ENCODE peak calls at places on chromosomes 13 and 19, in four cellular contexts. U is neural progenitor cell, F is hepatocyte, V is HCT116. J is an unnamed sample. For H3K4me1, the result is how much of the 10 kb centered on the place peaks cover.

GRCh38 chr13:51148952-51149573 is 38.0 kb upstream of the C13orf42 start:
- DNase-seq in F (peak), U (peak), V (peak), J (peak)

GRCh38 chr19:17001603-17002183 is 24.9 kb downstream of the CPAMD8 start:
- DNase-seq in U (no peak), F (no peak), V (no peak), J (no peak)

GRCh38 chr19:33906578-33907335 is 110.1 kb downstream of the KCTD15 start:
- DNase-seq in U (peak), F (peak), V (no peak), J (no peak)

GRCh38 chr13:111359237-111359915 is 38.9 kb downstream of the TEX29 start:
- DNase-seq in F (no peak), V (no peak), U (peak), J (no peak)

GRCh38 chr13:88086577-88086976 is 415.4 kb downstream of the SLITRK5 start:
- DNase-seq in F (no peak), U (no peak), V (no peak), J (peak)

GRCh38 chr13:43469791-43470190 is 317.0 kb downstream of the ENOX1 start:
- DNase-seq in F (no peak), U (no peak), V (no peak), J (no peak)

GRCh38 chr19:5078179-5078578 is 109.3 kb downstream of the KDM4B start:
- DNase-seq in U (no peak), V (no peak), F (no peak), J (no peak)

GRCh38 chr19:39131255-39131755 is 5.7 kb downstream of the PAK4 start:
- DNase-seq in F (no peak), V (no peak), U (no peak), J (no peak)

GRCh38 chr13:25963681-25964080 is 88.1 kb downstream of the SHISA2 start:
- DNase-seq in F (no peak), V (no peak), U (no peak), J (peak)

GRCh38 chr19:33469171-33470039 is 52.2 kb downstream of the PEPD start:
- DNase-seq in U (no peak), V (no peak), F (no peak), J (no peak)

GRCh38 chr19:6412111-6412999 is 12.3 kb downstream of the KHSRP start:
- DNase-seq in F (peak), V (peak), U (peak), J (peak)

GRCh38 chr13:88384542-88384941 is 713.4 kb downstream of the SLITRK5 start:
- DNase-seq in U (no peak), F (no peak), V (no peak), J (no peak)

GRCh38 chr19:28633223-28634030 is 579.5 kb downstream of the UQCRFS1 start:
- DNase-seq in F (peak), U (peak), V (no peak), J (peak)

GRCh38 chr19:51440846-51441409 is 17.3 kb downstream of the SIGLEC8 start:
- DNase-seq in U (no peak), F (no peak), V (no peak), J (peak)

GRCh38 chr19:31306006-31306753 is 43.1 kb downstream of the TSHZ3 start:
- DNase-seq in U (no peak), V (no peak), F (no peak), J (no peak)

GRCh38 chr13:71864981-71865857 is 1.8 kb downstream of the DACH1 start:
- DNase-seq in F (peak), V (no peak), U (peak), J (no peak)

GRCh38 chr13:38520041-38520440 is 166.8 kb upstream of the FREM2 start:
- DNase-seq in U (no peak), F (no peak), V (no peak), J (no peak)

GRCh38 chr13:44989941-44990340 is 603 bp downstream of the GPALPP1 start:
- DNase-seq in V (no peak), U (no peak), F (peak), J (no peak)

GRCh38 chr13:87656311-87656710 is 14.9 kb upstream of the SLITRK5 start:
- DNase-seq in F (no peak), V (no peak), U (peak), J (peak)

GRCh38 chr13:39415403-39415802 is 187.6 kb downstream of the LHFPL6 start:
- DNase-seq in V (peak), F (no peak), U (peak), J (peak)

GRCh38 chr13:73331556-73331955 is 272.8 kb downstream of the KLF5 start:
- DNase-seq in U (no peak), V (no peak), F (no peak), J (no peak)

GRCh38 chr19:33638167-33639033 is 16.6 kb downstream of the CHST8 start:
- DNase-seq in F (no peak), U (no peak), V (no peak), J (no peak)

GRCh38 chr19:43471091-43471490 is 5.7 kb upstream of the LYPD3 start:
- DNase-seq in U (no peak), V (no peak), F (no peak), J (no peak)

GRCh38 chr13:25881946-25882574 is 169.8 kb downstream of the SHISA2 start:
- DNase-seq in F (peak), U (peak), V (no peak), J (no peak)

GRCh38 chr19:10513223-10513622 is 4.0 kb downstream of the S1PR5 start:
- DNase-seq in F (no peak), V (no peak), U (no peak), J (no peak)

GRCh38 chr19:17325881-17326594 is 8.6 kb downstream of the ANO8 start:
- DNase-seq in F (no peak), U (no peak), V (no peak), J (no peak)

GRCh38 chr19:49536921-49537462 is 9.2 kb downstream of the RCN3 start:
- DNase-seq in V (no peak), U (no peak), F (no peak), J (no peak)

GRCh38 chr19:33724723-33725060 is 72.0 kb upstream of the KCTD15 start:
- DNase-seq in U (no peak), F (no peak), V (no peak), J (no peak)

GRCh38 chr13:97194473-97194872 is 27.7 kb upstream of the MBNL2 start:
- DNase-seq in U (no peak), V (peak), F (no peak), J (peak)

GRCh38 chr13:39417643-39418042 is 185.3 kb downstream of the LHFPL6 start:
- DNase-seq in V (no peak), U (peak), F (peak), J (peak)

GRCh38 chr19:50204811-50205675 is 1.6 kb downstream of the MYH14 start:
- DNase-seq in F (peak), U (peak), V (peak), J (peak)

GRCh38 chr19:16118489-16119033 is 6.9 kb downstream of the RAB8A start:
- DNase-seq in U (no peak), F (no peak), V (no peak), J (no peak)

GRCh38 chr19:47615230-47615629 is 6.3 kb downstream of the BICRA start:
- DNase-seq in U (no peak), V (no peak), F (no peak), J (no peak)

DNA sequence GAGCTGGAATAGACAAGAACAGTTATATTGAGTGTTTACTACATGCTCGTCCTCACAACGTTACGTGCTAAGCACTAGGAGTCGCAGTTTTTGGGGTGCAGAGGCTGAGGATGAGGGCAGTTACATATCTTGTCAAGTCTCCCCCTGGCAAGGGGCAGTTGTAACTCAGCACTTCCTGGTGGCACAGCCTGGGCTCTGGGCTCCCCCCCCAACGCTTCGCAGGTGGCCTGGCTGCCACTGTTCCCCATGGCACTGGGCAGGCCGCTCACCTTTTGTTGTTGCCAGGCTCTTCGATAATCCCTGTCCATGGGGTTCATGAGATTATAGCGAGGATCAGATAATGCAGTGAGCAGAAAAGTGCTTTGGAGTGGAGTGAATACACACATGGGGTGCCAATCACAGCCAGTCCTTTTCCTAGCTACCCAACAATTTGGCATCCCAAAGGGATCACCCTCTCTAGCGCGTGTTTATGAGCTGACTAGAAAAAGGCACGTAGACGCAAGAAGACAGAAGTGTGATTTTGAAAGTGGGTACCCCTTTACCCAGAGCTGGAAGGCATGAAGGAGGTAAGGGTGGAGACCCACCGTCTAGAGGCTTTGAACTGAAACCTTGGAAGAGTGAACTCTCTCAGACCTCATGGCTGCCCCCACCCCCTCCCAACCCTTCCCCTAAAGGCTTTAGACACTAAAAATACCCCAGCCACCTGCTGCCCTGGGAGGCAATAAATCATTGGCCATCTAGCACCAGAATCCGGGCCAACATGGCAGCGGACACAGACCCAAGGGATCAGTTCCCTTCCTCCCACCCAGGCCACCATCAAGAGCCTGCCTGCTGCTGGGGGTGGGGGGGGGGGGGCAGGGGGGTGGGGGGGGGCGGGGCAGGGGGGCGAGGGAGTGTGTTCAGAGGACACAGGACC is 23.7 kb downstream of the ARL11 start:
- DNase-seq in F (no peak), U (no peak), V (no peak), J (no peak)
- H3K4me1 ChIP-seq in F (under half), U (under half), V (under half), J (under half)

GRCh38 chr19:46603752-46604241 is 2.7 kb downstream of the CALM3 start:
- DNase-seq in V (no peak), F (peak), U (no peak), J (no peak)

GRCh38 chr19:46603195-46603637 is 2.1 kb downstream of the CALM3 start:
- DNase-seq in U (no peak), F (peak), V (no peak), J (no peak)

GRCh38 chr19:46606019-46606418 is 4.9 kb downstream of the CALM3 start:
- DNase-seq in U (no peak), V (no peak), F (no peak), J (no peak)

GRCh38 chr19:46605356-46605821 is 4.3 kb downstream of the CALM3 start:
- DNase-seq in U (no peak), F (no peak), V (no peak), J (no peak)

DNA sequence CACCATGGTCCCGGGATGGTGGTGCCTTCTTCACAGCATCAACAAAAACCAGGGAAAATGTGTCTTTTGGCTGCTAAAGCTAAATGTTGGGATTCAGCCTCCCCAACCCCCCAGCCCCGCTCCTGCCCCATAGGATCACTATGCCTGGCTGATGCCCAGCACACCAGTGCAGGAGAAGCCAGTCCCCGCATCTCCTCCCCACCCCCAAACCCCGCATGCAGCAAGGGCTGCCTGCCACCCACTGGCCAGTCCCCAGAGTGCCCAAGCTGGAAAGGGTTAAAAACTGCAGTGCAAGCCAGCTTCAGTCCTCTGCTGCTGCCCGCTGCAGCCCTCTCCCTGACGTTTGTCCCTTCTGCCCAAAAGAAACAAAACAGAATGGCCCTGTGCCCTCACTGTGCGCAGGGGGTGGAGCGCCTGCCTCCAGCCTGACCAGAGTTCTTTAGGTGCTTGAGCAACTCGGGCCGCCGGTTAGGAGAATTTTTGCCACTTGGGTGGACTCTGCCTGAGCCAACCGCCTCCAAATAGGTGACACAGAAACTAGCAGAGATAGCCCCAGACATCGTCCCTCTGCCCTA is 3.7 kb downstream of the CALM3 start:
- DNase-seq in F (peak), U (no peak), V (no peak), J (no peak)
- TF ChIP-seq EZH2phosphoT487 in F (no peak), U (no peak), V (no peak), J (no peak)

GRCh38 chr13:113458218-113459065 is 5.2 kb upstream of the ADPRHL1 start:
- DNase-seq in U (peak), F (no peak), V (no peak), J (no peak)
- H3K4me1 ChIP-seq in U (under half), F (under half), V (under half), J (under half)

GRCh38 chr13:42083138-42083770 is 34.8 kb downstream of the DGKH start:
- DNase-seq in V (no peak), F (no peak), U (no peak), J (no peak)
- TF ChIP-seq EZH2phosphoT487 in V (no peak), F (no peak), U (no peak), J (no peak)

GRCh38 chr19:41339936-41340335 is 13.8 kb downstream of the TGFB1 start:
- DNase-seq in F (no peak), U (no peak), V (no peak), J (peak)

GRCh38 chr19:41341669-41342490 is 11.8 kb downstream of the TGFB1 start:
- DNase-seq in U (no peak), V (no peak), F (no peak), J (no peak)

DNA sequence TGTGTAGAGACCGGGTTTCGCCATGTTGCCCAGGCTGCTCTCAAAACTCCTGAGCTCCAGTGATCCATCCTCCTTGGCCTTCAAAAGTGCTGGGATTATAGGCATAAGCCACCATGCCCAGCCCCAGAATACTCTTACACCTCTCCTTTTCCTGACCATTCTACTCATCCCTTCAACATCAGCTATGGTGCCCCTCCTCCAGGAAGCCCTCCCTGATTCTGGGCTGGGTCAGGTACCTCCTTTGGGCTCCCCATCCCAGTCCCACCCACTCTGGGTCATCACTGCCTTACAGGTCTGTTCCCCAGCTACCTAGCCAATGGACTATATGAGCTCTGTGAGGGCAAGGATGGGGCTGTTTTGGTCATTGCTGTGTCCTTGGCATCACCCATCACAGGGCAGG is 9.6 kb downstream of the TGFB1 start:
- DNase-seq in V (no peak), U (no peak), F (no peak), J (no peak)
- H3K4me1 ChIP-seq in V (under half), U (under half), F (under half), J (under half)

GRCh38 chr13:20264271-20265018 is 32.3 kb upstream of the GJB6 start:
- DNase-seq in F (no peak), U (no peak), V (no peak), J (no peak)
- TF ChIP-seq EZH2phosphoT487 in F (no peak), U (no peak), V (no peak), J (no peak)

J was measured in PC-3.